ENCODE peak calls at places on chromosomes 12 and 14, in five cellular contexts. P is pancreas, B is mammary epithelial cell, J is kidney, A is GM23248. C is an unnamed sample.

GRCh38 chr14:80523518-80524117 is 312.3 kb upstream of the DIO2 start:
- DNase-seq in P (no peak), B (peak; percentile 8), J (no peak), A (peak; percentile 22), C (no peak)

GRCh38 chr14:66974397-66975025 is 214.7 kb upstream of the GARIN2 start:
- DNase-seq in P (no peak), B (peak; percentile 37), A (peak; percentile 15), J (no peak), C (no peak)

GRCh38 chr14:52068741-52069616 is at the start of gene NID2:
- DNase-seq in J (peak; percentile 94), B (peak; percentile 50), P (peak; percentile 70), A (peak; percentile 97), C (peak; percentile 67)

GRCh38 chr12:64077922-64078321 is 144.2 kb downstream of the KICS2 start:
- DNase-seq in P (no peak), A (peak; percentile 35), B (no peak), J (no peak), C (peak; percentile 69)

GRCh38 chr12:105445261-105446015 is 114.9 kb downstream of the C12orf75 start:
- DNase-seq in A (peak; percentile 46), B (peak; percentile 48), J (no peak), P (no peak), C (no peak)

GRCh38 chr12:92989715-92990484 is 60.8 kb upstream of the EEA1 start:
- DNase-seq in J (no peak), A (no peak), B (no peak), P (no peak), C (no peak)

GRCh38 chr14:100060766-100061165 is 4.5 kb upstream of the EVL start:
- DNase-seq in P (no peak), B (no peak), J (no peak), A (no peak), C (no peak)

GRCh38 chr14:104602315-104602932 is 2.1 kb downstream of the TMEM179 start:
- DNase-seq in J (no peak), B (no peak), P (no peak), A (no peak), C (no peak)

GRCh38 chr12:118061876-118062791 is 1.2 kb upstream of the WSB2 start:
- DNase-seq in J (peak; percentile 82), B (peak; percentile 54), P (peak; percentile 29), A (peak; percentile 75), C (peak; percentile 73)

GRCh38 chr12:41188841-41189394 is 798 bp downstream of the PDZRN4 start:
- DNase-seq in B (no peak), P (no peak), J (no peak), A (no peak), C (no peak)

GRCh38 chr12:97837401-97837800 is 374.8 kb downstream of the RMST start:
- DNase-seq in B (peak; percentile 76), A (peak; percentile 31), J (no peak), P (no peak), C (no peak)

GRCh38 chr12:112183591-112184021 is 58.2 kb downstream of the TRAFD1 start:
- DNase-seq in B (peak; percentile 25), J (no peak), A (no peak), P (no peak), C (no peak)
- H3K4me1 ChIP-seq in B (peaks cover 8% of the 10 kb centered on the region), J (no peaks in the 10 kb centered on the region), A (peaks cover 11% of the 10 kb centered on the region), P (no peaks in the 10 kb centered on the region), C (no peaks in the 10 kb centered on the region)

GRCh38 chr12:55933158-55933798 is 2.3 kb downstream of the DGKA start:
- DNase-seq in B (peak; percentile 97), P (no peak), A (peak; percentile 57), J (peak; percentile 64), C (no peak)
- H3K4me3 ChIP-seq in B (peak overlapping the region; percentile 63), P (no peak overlapping the region), A (peak overlapping the region; percentile 78), J (no peak overlapping the region), C (no peak overlapping the region)

GRCh38 chr14:55586411-55586810 is 6.4 kb downstream of the KTN1 start:
- DNase-seq in J (no peak), P (no peak), B (no peak), A (no peak), C (no peak)
- H3K27ac ChIP-seq in J (no peak overlapping the region), P (no peak overlapping the region), B (no peak overlapping the region), A (no peak overlapping the region), C (no peak overlapping the region)

GRCh38 chr12:91978143-91978542 is 167.5 kb downstream of the BTG1 start:
- DNase-seq in P (no peak), J (no peak), B (no peak), A (no peak), C (no peak)

GRCh38 chr12:91975891-91976290 is 169.8 kb downstream of the BTG1 start:
- DNase-seq in B (no peak), P (no peak), J (no peak), A (no peak), C (no peak)

GRCh38 chr12:91973813-91974212 is 171.8 kb downstream of the BTG1 start:
- DNase-seq in B (no peak), A (peak; percentile 12), J (no peak), P (no peak), C (no peak)

GRCh38 chr12:91972896-91973295 is 172.8 kb downstream of the BTG1 start:
- DNase-seq in J (no peak), B (no peak), P (no peak), A (no peak), C (no peak)

DNA sequence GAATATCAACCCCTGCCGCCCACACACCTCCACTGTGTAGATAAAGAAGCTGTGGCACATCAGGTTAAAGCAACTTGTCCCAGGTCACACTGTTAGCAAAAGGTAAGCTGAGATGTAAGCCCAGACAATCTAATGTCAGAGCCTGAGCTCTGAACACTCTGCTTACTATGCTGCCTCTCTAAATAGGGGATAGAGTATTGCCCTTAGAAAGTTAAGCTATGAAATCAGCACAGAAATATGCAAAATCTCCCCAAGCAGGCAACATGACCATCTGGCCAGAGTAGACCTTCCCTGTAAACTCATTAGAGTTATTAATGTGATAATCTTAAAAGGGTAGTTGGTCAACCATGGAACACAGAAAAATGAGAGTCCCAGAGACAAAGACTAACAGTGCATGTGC is 171.1 kb downstream of the BTG1 start:
- DNase-seq in A (peak; percentile 40), B (no peak), J (no peak), P (no peak), C (no peak)
- H3K4me1 ChIP-seq in A (peaks cover 8% of the 10 kb centered on the region), B (no peaks in the 10 kb centered on the region), J (peaks cover 1% of the 10 kb centered on the region), P (peaks cover 3% of the 10 kb centered on the region), C (no peaks in the 10 kb centered on the region)

C was measured in SJCRH30.